ENCODE peak calls at places on chromosomes 16 and 17, in six cellular contexts. X is upper lobe of right lung, A is naive B cell, T is Daoy, H is HTR-8/SVneo, J is mucosa of gallbladder. P is an unnamed sample.

GRCh38 chr17:75925912-75926311 is 14.9 kb downstream of the FBF1 start:
- DNase-seq in J (no peak), X (no peak), T (no peak), A (no peak), H (no peak), P (no peak)

GRCh38 chr17:8979715-8980114 is 14.2 kb upstream of the PIK3R5 start:
- DNase-seq in X (no peak), H (no peak), A (no peak), T (no peak), J (no peak), P (no peak)

GRCh38 chr16:3143598-3144330 is 8.9 kb downstream of the ZNF213 start:
- DNase-seq in X (no peak), T (no peak), J (no peak), A (no peak), H (no peak), P (no peak)

GRCh38 chr16:48611329-48612137 is 1.6 kb upstream of the N4BP1 start:
- DNase-seq in J (no peak), X (no peak), H (no peak), A (no peak), T (no peak), P (peak)

GRCh38 chr17:64459284-64459747 is 10.4 kb downstream of the MILR1 start:
- DNase-seq in J (no peak), X (no peak), T (peak), H (no peak), A (no peak), P (peak)

GRCh38 chr16:5367960-5368359 is 270.4 kb upstream of the EEF2KMT start:
- DNase-seq in J (no peak), H (no peak), X (no peak), A (no peak), T (no peak), P (no peak)

GRCh38 chr17:78883090-78883532 is 19.9 kb downstream of the CEP295NL start:
- DNase-seq in H (peak), T (peak), J (no peak), X (peak), A (no peak), P (peak)

GRCh38 chr16:57795431-57795878 is 6.8 kb downstream of the KIFC3 start:
- DNase-seq in A (no peak), H (peak), T (peak), J (no peak), X (no peak), P (peak)

GRCh38 chr17:12631076-12631475 is 34.6 kb upstream of the MYOCD start:
- DNase-seq in X (no peak), T (peak), H (no peak), A (no peak), J (no peak), P (no peak)

GRCh38 chr17:68658999-68659780 is 58.0 kb upstream of the FAM20A start:
- DNase-seq in H (no peak), J (no peak), X (no peak), A (no peak), T (no peak), P (no peak)

GRCh38 chr16:81940781-81941560 is 70.3 kb downstream of the SDR42E1 start:
- DNase-seq in J (no peak), X (no peak), H (peak), A (no peak), T (peak), P (no peak)